ENCODE peak calls at places on chromosome 4, in eight cellular contexts. B is NCI-H1048; X is stimulated activated CD4-positive, alpha-beta T cell treated with anti-CD3 and anti-CD28 coated beads, Interleukin-4, amount 100 ng/mL, for 24 hours; J is KBM-7; K is adrenal gland; D is AG08396; C is stimulated activated naive CD8-positive, alpha-beta T cell treated with anti-CD3 and anti-CD28 coated beads, Interleukin-15, Interleukin-2, amounts not matched to agents 100 U/mL and 50 U/mL, for 24 hours; U is NCI-H1092 treated with DMSO at 0.1 percent for 48 hours. S is an unnamed sample.

GRCh38 chr4:150632639-150633038 is 50.7 kb downstream of the MAB21L2 start:
- DNase-seq in B (no peak), X (no peak), J (no peak), K (no peak), D (no peak), C (no peak), U (no peak), S (no peak)

GRCh38 chr4:145541266-145541770 is 59.7 kb downstream of the SMAD1 start:
- DNase-seq in B (no peak), X (no peak), J (no peak), K (no peak), D (no peak), C (no peak), U (no peak), S (no peak)

GRCh38 chr4:83989835-83990234 is 453.9 kb downstream of the GPAT3 start:
- DNase-seq in B (no peak), X (no peak), J (peak; percentile 53), K (no peak), D (no peak), C (no peak), U (no peak), S (no peak)

GRCh38 chr4:119728692-119729593 is 100.3 kb upstream of the PDE5A start:
- DNase-seq in B (no peak), X (no peak), J (no peak), K (no peak), D (no peak), C (no peak), U (no peak), S (no peak)

GRCh38 chr4:3308691-3309090 is 15.9 kb downstream of the RGS12 start:
- DNase-seq in B (no peak), X (no peak), J (no peak), K (no peak), D (no peak), C (no peak), U (no peak), S (peak; percentile 2)

GRCh38 chr4:17664755-17665154 is 50.3 kb downstream of the MED28 start:
- DNase-seq in B (no peak), X (no peak), J (peak; percentile 83), K (no peak), D (no peak), C (no peak), U (no peak), S (no peak)

GRCh38 chr4:139763668-139764067 is 98.0 kb downstream of the MGST2 start:
- DNase-seq in B (no peak), X (no peak), J (peak; percentile 79), K (no peak), D (no peak), C (no peak), U (peak; percentile 42), S (no peak)

GRCh38 chr4:156915216-156915615 is 56.4 kb downstream of the PDGFC start:
- DNase-seq in B (no peak), X (no peak), J (no peak), K (no peak), D (no peak), C (no peak), U (no peak), S (no peak)

GRCh38 chr4:122412547-122412946 is 33.7 kb downstream of the ADAD1 start:
- DNase-seq in B (no peak), X (no peak), J (no peak), K (no peak), D (no peak), C (no peak), U (no peak), S (no peak)

GRCh38 chr4:138897818-138898226 is 117.8 kb upstream of the NOCT start:
- DNase-seq in B (no peak), X (no peak), J (no peak), K (no peak), D (peak; percentile 53), C (no peak), U (peak; percentile 66), S (no peak)

GRCh38 chr4:176638992-176639391 is 153.7 kb downstream of the VEGFC start:
- DNase-seq in B (no peak), X (no peak), J (no peak), K (no peak), D (no peak), C (no peak), U (no peak), S (no peak)

GRCh38 chr4:37639551-37640293 is 46.5 kb downstream of the RELL1 start:
- DNase-seq in B (no peak), X (no peak), J (no peak), K (no peak), D (no peak), C (no peak), U (no peak), S (no peak)

GRCh38 chr4:152983774-152984411 is 47.8 kb downstream of the FHDC1 start:
- DNase-seq in B (no peak), X (no peak), J (no peak), K (no peak), D (peak; percentile 61), C (no peak), U (no peak), S (no peak)

GRCh38 chr4:5636766-5637670 is 71.3 kb downstream of the EVC2 start:
- DNase-seq in B (no peak), X (no peak), J (no peak), K (no peak), D (no peak), C (no peak), U (no peak), S (no peak)

GRCh38 chr4:158481811-158482210 is 39.9 kb upstream of the RXFP1 start:
- DNase-seq in B (no peak), X (no peak), J (no peak), K (no peak), D (no peak), C (no peak), U (no peak), S (no peak)

GRCh38 chr4:123783936-123784335 is 387.3 kb downstream of the SPRY1 start:
- DNase-seq in B (no peak), X (no peak), J (no peak), K (no peak), D (no peak), C (no peak), U (no peak), S (no peak)

GRCh38 chr4:37244583-37245390 is at the start of gene NWD2:
- DNase-seq in B (no peak), X (no peak), J (no peak), K (peak; percentile 2), D (no peak), C (peak; percentile 2), U (no peak), S (peak; percentile 6)

GRCh38 chr4:93199492-93199891 is 629.1 kb upstream of the ATOH1 start:
- DNase-seq in B (no peak), X (no peak), J (peak; percentile 54), K (peak; percentile 13), D (peak; percentile 35), C (no peak), U (peak; percentile 91), S (peak; percentile 9)

GRCh38 chr4:128604840-128605239 is 204.7 kb upstream of the JADE1 start:
- DNase-seq in B (no peak), X (no peak), J (peak; percentile 12), K (no peak), D (no peak), C (no peak), U (no peak), S (no peak)

GRCh38 chr4:54233128-54233696 is 4.1 kb downstream of the PDGFRA start:
- DNase-seq in B (peak; percentile 66), X (peak; percentile 82), J (peak; percentile 88), K (peak; percentile 87), D (peak; percentile 87), C (peak; percentile 87), U (peak; percentile 76), S (peak; percentile 92)

GRCh38 chr4:155643087-155643486 is 23.6 kb upstream of the GUCY1A1 start:
- DNase-seq in B (no peak), X (no peak), J (no peak), K (no peak), D (no peak), C (no peak), U (no peak), S (no peak)

GRCh38 chr4:17577660-17578481 is 873 bp downstream of the LAP3 start:
- DNase-seq in B (no peak), X (peak; percentile 41), J (peak; percentile 37), K (peak; percentile 66), D (peak; percentile 38), C (peak; percentile 50), U (peak; percentile 39), S (peak; percentile 38)

GRCh38 chr4:99403380-99404194 is 31.6 kb downstream of the ADH7 start:
- DNase-seq in B (no peak), X (no peak), J (no peak), K (no peak), D (no peak), C (no peak), U (no peak), S (no peak)

GRCh38 chr4:110959041-110959643 is 336.3 kb upstream of the PITX2 start:
- DNase-seq in B (no peak), X (no peak), J (no peak), K (no peak), D (no peak), C (no peak), U (no peak), S (no peak)

GRCh38 chr4:163350672-163351071 is 7.0 kb downstream of the NPY5R start:
- DNase-seq in B (no peak), X (no peak), J (no peak), K (no peak), D (no peak), C (no peak), U (no peak), S (no peak)